ENCODE peak calls at places on chromosomes 3 and 15, in five cellular contexts. One of them, this sample, is unnamed.

GRCh38 chr3:151814588-151814987 is 672 bp downstream of the AADAC start:
- DNase-seq in bronchial epithelial cell: peak; percentile 69
- DNase-seq in left ventricle myocardium inferior: no peak
- DNase-seq in CD8-positive, alpha-beta T cell: no peak
- DNase-seq in transverse colon: no peak
- DNase-seq in this sample: no peak

GRCh38 chr3:158160958-158161357 is 51.1 kb downstream of the RSRC1 start:
- DNase-seq in bronchial epithelial cell: peak; percentile 96
- DNase-seq in left ventricle myocardium inferior: no peak
- DNase-seq in CD8-positive, alpha-beta T cell: no peak
- DNase-seq in transverse colon: no peak
- DNase-seq in this sample: no peak

GRCh38 chr3:86416334-86416733 is 574.6 kb downstream of the VGLL3 start:
- DNase-seq in bronchial epithelial cell: peak; percentile 1
- DNase-seq in left ventricle myocardium inferior: no peak
- DNase-seq in CD8-positive, alpha-beta T cell: no peak
- DNase-seq in transverse colon: no peak
- DNase-seq in this sample: no peak

GRCh38 chr3:189630667-189631372 is 369 bp upstream of the TP63 start:
- DNase-seq in bronchial epithelial cell: no peak
- DNase-seq in left ventricle myocardium inferior: no peak
- DNase-seq in CD8-positive, alpha-beta T cell: no peak
- DNase-seq in transverse colon: no peak
- DNase-seq in this sample: no peak

GRCh38 chr15:33242669-33243191 is 48.2 kb upstream of the FMN1 start:
- DNase-seq in bronchial epithelial cell: peak; percentile 85
- DNase-seq in left ventricle myocardium inferior: no peak
- DNase-seq in CD8-positive, alpha-beta T cell: no peak
- DNase-seq in transverse colon: no peak
- DNase-seq in this sample: no peak

GRCh38 chr3:105866656-105867653 is 1.9 kb downstream of the CBLB start:
- DNase-seq in bronchial epithelial cell: peak; percentile 52
- DNase-seq in left ventricle myocardium inferior: no peak
- DNase-seq in CD8-positive, alpha-beta T cell: no peak
- DNase-seq in transverse colon: no peak
- DNase-seq in this sample: no peak

GRCh38 chr3:160618363-160618762 is 53.0 kb upstream of the KPNA4 start:
- DNase-seq in bronchial epithelial cell: no peak
- DNase-seq in left ventricle myocardium inferior: no peak
- DNase-seq in CD8-positive, alpha-beta T cell: no peak
- DNase-seq in transverse colon: no peak
- DNase-seq in this sample: no peak

GRCh38 chr3:127495821-127496220 is 94.7 kb downstream of the TPRA1 start:
- DNase-seq in bronchial epithelial cell: no peak
- DNase-seq in left ventricle myocardium inferior: no peak
- DNase-seq in CD8-positive, alpha-beta T cell: no peak
- DNase-seq in transverse colon: no peak
- DNase-seq in this sample: no peak

GRCh38 chr15:87326274-87326673 is 930.3 kb downstream of the NTRK3 start:
- DNase-seq in bronchial epithelial cell: no peak
- DNase-seq in left ventricle myocardium inferior: no peak
- DNase-seq in CD8-positive, alpha-beta T cell: no peak
- DNase-seq in transverse colon: no peak
- DNase-seq in this sample: no peak

GRCh38 chr3:32325957-32326356 is 65.7 kb upstream of the CMTM7 start:
- DNase-seq in bronchial epithelial cell: peak; percentile 43
- DNase-seq in left ventricle myocardium inferior: no peak
- DNase-seq in CD8-positive, alpha-beta T cell: no peak
- DNase-seq in transverse colon: no peak
- DNase-seq in this sample: no peak

GRCh38 chr3:193842832-193843446 is 249.9 kb downstream of the OPA1 start:
- DNase-seq in bronchial epithelial cell: no peak
- DNase-seq in left ventricle myocardium inferior: no peak
- DNase-seq in CD8-positive, alpha-beta T cell: no peak
- DNase-seq in transverse colon: peak; percentile 37
- DNase-seq in this sample: no peak

GRCh38 chr3:81274671-81275070 is 486.8 kb downstream of the GBE1 start:
- DNase-seq in bronchial epithelial cell: no peak
- DNase-seq in left ventricle myocardium inferior: no peak
- DNase-seq in CD8-positive, alpha-beta T cell: no peak
- DNase-seq in transverse colon: no peak
- DNase-seq in this sample: no peak

GRCh38 chr3:180828001-180828720 is 84.3 kb upstream of the FXR1 start:
- DNase-seq in bronchial epithelial cell: no peak
- DNase-seq in left ventricle myocardium inferior: no peak
- DNase-seq in CD8-positive, alpha-beta T cell: no peak
- DNase-seq in transverse colon: no peak
- DNase-seq in this sample: no peak

GRCh38 chr3:180827171-180827570 is 85.3 kb upstream of the FXR1 start:
- DNase-seq in bronchial epithelial cell: no peak
- DNase-seq in left ventricle myocardium inferior: no peak
- DNase-seq in CD8-positive, alpha-beta T cell: no peak
- DNase-seq in transverse colon: no peak
- DNase-seq in this sample: no peak

GRCh38 chr3:180828723-180829408 is 83.6 kb upstream of the FXR1 start:
- DNase-seq in bronchial epithelial cell: no peak
- DNase-seq in left ventricle myocardium inferior: no peak
- DNase-seq in CD8-positive, alpha-beta T cell: no peak
- DNase-seq in transverse colon: no peak
- DNase-seq in this sample: no peak

GRCh38 chr3:180829409-180830405 is 82.8 kb upstream of the FXR1 start:
- DNase-seq in bronchial epithelial cell: no peak
- DNase-seq in left ventricle myocardium inferior: no peak
- DNase-seq in CD8-positive, alpha-beta T cell: no peak
- DNase-seq in transverse colon: no peak
- DNase-seq in this sample: no peak
- TF ChIP-seq CTCF in bronchial epithelial cell: no peak
- TF ChIP-seq CTCF in left ventricle myocardium inferior: no peak
- TF ChIP-seq CTCF in CD8-positive, alpha-beta T cell: no peak
- TF ChIP-seq CTCF in transverse colon: no peak
- TF ChIP-seq CTCF in this sample: no peak

DNA sequence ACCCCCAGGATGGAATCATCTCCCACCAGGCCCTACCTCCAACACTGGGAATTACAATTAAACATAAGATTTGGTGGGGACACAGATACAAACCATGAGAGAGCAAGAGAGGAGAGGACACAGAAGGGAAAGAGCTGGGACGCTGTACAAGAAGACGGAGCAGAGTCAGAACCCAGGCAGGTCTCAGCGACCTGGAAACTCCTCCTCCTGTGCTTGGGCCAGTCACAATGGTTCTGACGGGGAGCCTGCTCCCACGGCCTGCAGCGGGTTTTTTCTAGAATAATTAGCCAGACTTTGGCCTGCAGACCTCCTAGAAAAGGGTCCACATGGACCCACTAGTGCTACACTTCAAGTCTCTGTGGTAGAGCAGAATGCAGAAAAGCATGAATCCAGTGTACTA is 5.6 kb downstream of the SLC12A8 start:
- DNase-seq in bronchial epithelial cell: no peak
- DNase-seq in left ventricle myocardium inferior: no peak
- DNase-seq in CD8-positive, alpha-beta T cell: no peak
- DNase-seq in transverse colon: no peak
- DNase-seq in this sample: peak; percentile 64
- H3K4me3 ChIP-seq in bronchial epithelial cell: no peak overlapping the region
- H3K4me3 ChIP-seq in left ventricle myocardium inferior: no peak overlapping the region
- H3K4me3 ChIP-seq in CD8-positive, alpha-beta T cell: no peak overlapping the region
- H3K4me3 ChIP-seq in transverse colon: no peak overlapping the region
- H3K4me3 ChIP-seq in this sample: no peak overlapping the region

DNA sequence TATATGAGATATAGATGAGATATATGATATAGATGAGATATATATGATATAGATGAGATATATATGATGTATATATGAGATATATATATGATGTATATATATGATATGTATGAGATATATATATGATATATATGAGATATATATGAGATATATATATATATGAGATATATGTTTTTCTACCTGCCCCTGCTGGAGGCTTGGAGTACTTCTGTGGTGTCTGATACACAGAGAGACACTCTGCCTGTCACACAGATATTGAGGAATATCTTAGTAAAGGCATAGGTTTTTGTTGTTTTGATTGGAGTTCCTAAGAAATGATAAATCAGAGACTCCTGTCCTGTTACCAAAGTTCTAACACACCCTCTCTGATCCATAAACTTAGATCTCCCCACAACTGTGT is 43.0 kb downstream of the TMEM41A start:
- DNase-seq in bronchial epithelial cell: no peak
- DNase-seq in left ventricle myocardium inferior: no peak
- DNase-seq in CD8-positive, alpha-beta T cell: no peak
- DNase-seq in transverse colon: no peak
- DNase-seq in this sample: no peak
- TF ChIP-seq CTCF in bronchial epithelial cell: no peak
- TF ChIP-seq CTCF in left ventricle myocardium inferior: peak; percentile 7
- TF ChIP-seq CTCF in CD8-positive, alpha-beta T cell: no peak
- TF ChIP-seq CTCF in transverse colon: no peak
- TF ChIP-seq CTCF in this sample: no peak

DNA sequence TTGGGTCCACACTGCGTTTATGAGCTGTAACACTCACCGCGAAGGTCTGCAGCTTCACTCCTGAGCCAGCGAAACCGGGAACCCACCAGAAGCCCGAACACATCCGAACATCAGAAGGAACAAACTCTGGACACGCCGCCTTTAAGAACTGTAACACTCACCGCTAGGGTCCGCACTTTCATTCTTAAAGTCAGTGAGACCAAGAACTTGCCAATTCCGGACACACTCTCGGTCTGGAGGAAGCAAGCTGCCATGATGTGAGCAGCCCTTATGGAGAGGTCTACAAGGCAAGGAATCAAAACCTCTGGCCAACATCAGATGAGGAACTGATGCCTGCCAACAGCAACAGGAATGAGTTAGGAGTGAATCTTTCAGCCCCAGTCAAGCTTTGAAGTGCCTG is 62.9 kb downstream of the SLC28A2 start:
- DNase-seq in bronchial epithelial cell: no peak
- DNase-seq in left ventricle myocardium inferior: no peak
- DNase-seq in CD8-positive, alpha-beta T cell: no peak
- DNase-seq in transverse colon: peak; percentile 21
- DNase-seq in this sample: no peak
- H3K4me3 ChIP-seq in bronchial epithelial cell: no peak overlapping the region
- H3K4me3 ChIP-seq in left ventricle myocardium inferior: no peak overlapping the region
- H3K4me3 ChIP-seq in CD8-positive, alpha-beta T cell: no peak overlapping the region
- H3K4me3 ChIP-seq in transverse colon: no peak overlapping the region
- H3K4me3 ChIP-seq in this sample: no peak overlapping the region

GRCh38 chr15:69725957-69726356 is 273.3 kb downstream of the RPLP1 start:
- DNase-seq in bronchial epithelial cell: no peak
- DNase-seq in left ventricle myocardium inferior: peak; percentile 18
- DNase-seq in CD8-positive, alpha-beta T cell: no peak
- DNase-seq in transverse colon: no peak
- DNase-seq in this sample: no peak
- TF ChIP-seq CTCF in bronchial epithelial cell: no peak
- TF ChIP-seq CTCF in left ventricle myocardium inferior: no peak
- TF ChIP-seq CTCF in CD8-positive, alpha-beta T cell: no peak
- TF ChIP-seq CTCF in transverse colon: no peak
- TF ChIP-seq CTCF in this sample: no peak

GRCh38 chr3:99108508-99108907 is 207.0 kb upstream of the DCBLD2 start:
- DNase-seq in bronchial epithelial cell: peak; percentile 96
- DNase-seq in left ventricle myocardium inferior: no peak
- DNase-seq in CD8-positive, alpha-beta T cell: no peak
- DNase-seq in transverse colon: no peak
- DNase-seq in this sample: no peak

GRCh38 chr3:99114565-99115291 is 213.2 kb upstream of the DCBLD2 start:
- DNase-seq in bronchial epithelial cell: peak; percentile 48
- DNase-seq in left ventricle myocardium inferior: no peak
- DNase-seq in CD8-positive, alpha-beta T cell: no peak
- DNase-seq in transverse colon: no peak
- DNase-seq in this sample: no peak

DNA sequence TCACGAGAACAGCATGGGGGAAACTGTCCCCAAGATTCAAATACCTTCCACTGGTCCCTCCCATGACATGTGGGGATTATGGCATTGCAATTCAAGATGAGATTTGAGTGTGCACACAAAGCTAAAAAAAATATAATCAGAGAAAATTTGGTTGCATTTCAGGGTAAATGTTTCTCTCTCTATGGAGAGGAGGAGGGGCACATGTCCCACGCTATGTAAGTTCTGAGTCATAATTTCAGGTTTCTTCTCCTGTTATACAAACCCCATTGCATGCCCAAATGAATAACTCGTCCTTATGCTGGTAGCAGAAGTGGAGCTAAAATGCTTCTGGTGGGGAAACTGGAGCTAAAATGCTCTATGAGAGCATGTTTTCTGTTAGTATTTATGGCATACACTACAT is 209.7 kb upstream of the DCBLD2 start:
- DNase-seq in bronchial epithelial cell: peak; percentile 56
- DNase-seq in left ventricle myocardium inferior: no peak
- DNase-seq in CD8-positive, alpha-beta T cell: no peak
- DNase-seq in transverse colon: no peak
- DNase-seq in this sample: no peak
- H3K4me3 ChIP-seq in bronchial epithelial cell: no peak overlapping the region
- H3K4me3 ChIP-seq in left ventricle myocardium inferior: no peak overlapping the region
- H3K4me3 ChIP-seq in CD8-positive, alpha-beta T cell: no peak overlapping the region
- H3K4me3 ChIP-seq in transverse colon: no peak overlapping the region
- H3K4me3 ChIP-seq in this sample: no peak overlapping the region

This sample was measured in lower leg skin.